ENCODE peak calls at places on chromosomes 16 and 17, in four cellular contexts. One of them, this sample, is unnamed.

GRCh38 chr17:30551666-30552339 is 74.6 kb downstream of the GOSR1 start:
- DNase-seq in T1000: no peak
- DNase-seq in hypothalamus: no peak
- DNase-seq in stimulated activated CD8-positive, alpha-beta memory T cell treated with anti-CD3 and anti-CD28 coated beads, Interleukin-4, amount 100 ng/mL, for 24 hours: no peak
- DNase-seq in this sample: no peak

GRCh38 chr16:85402910-85403692 is 210.0 kb upstream of the GSE1 start:
- DNase-seq in T1000: no peak
- DNase-seq in hypothalamus: no peak
- DNase-seq in stimulated activated CD8-positive, alpha-beta memory T cell treated with anti-CD3 and anti-CD28 coated beads, Interleukin-4, amount 100 ng/mL, for 24 hours: no peak
- DNase-seq in this sample: no peak

GRCh38 chr16:8859913-8860881 is 8.6 kb downstream of the CARHSP1 start:
- DNase-seq in T1000: no peak
- DNase-seq in hypothalamus: no peak
- DNase-seq in stimulated activated CD8-positive, alpha-beta memory T cell treated with anti-CD3 and anti-CD28 coated beads, Interleukin-4, amount 100 ng/mL, for 24 hours: no peak
- DNase-seq in this sample: no peak

GRCh38 chr17:13995856-13996635 is 73.3 kb upstream of the COX10 start:
- DNase-seq in T1000: no peak
- DNase-seq in hypothalamus: no peak
- DNase-seq in stimulated activated CD8-positive, alpha-beta memory T cell treated with anti-CD3 and anti-CD28 coated beads, Interleukin-4, amount 100 ng/mL, for 24 hours: no peak
- DNase-seq in this sample: no peak

GRCh38 chr16:2810651-2811050 is 6.4 kb upstream of the PRSS21 start:
- DNase-seq in T1000: no peak
- DNase-seq in hypothalamus: no peak
- DNase-seq in stimulated activated CD8-positive, alpha-beta memory T cell treated with anti-CD3 and anti-CD28 coated beads, Interleukin-4, amount 100 ng/mL, for 24 hours: no peak
- DNase-seq in this sample: no peak

GRCh38 chr17:66135896-66136295 is 56.0 kb downstream of the CEP112 start:
- DNase-seq in T1000: no peak
- DNase-seq in hypothalamus: no peak
- DNase-seq in stimulated activated CD8-positive, alpha-beta memory T cell treated with anti-CD3 and anti-CD28 coated beads, Interleukin-4, amount 100 ng/mL, for 24 hours: no peak
- DNase-seq in this sample: no peak

GRCh38 chr17:18011286-18011685 is 27.7 kb downstream of the ATPAF2 start:
- DNase-seq in T1000: no peak
- DNase-seq in hypothalamus: no peak
- DNase-seq in stimulated activated CD8-positive, alpha-beta memory T cell treated with anti-CD3 and anti-CD28 coated beads, Interleukin-4, amount 100 ng/mL, for 24 hours: no peak
- DNase-seq in this sample: no peak

GRCh38 chr16:88424536-88425230 is 28.4 kb upstream of the ZFPM1 start:
- DNase-seq in T1000: no peak
- DNase-seq in hypothalamus: peak
- DNase-seq in stimulated activated CD8-positive, alpha-beta memory T cell treated with anti-CD3 and anti-CD28 coated beads, Interleukin-4, amount 100 ng/mL, for 24 hours: no peak
- DNase-seq in this sample: no peak

GRCh38 chr16:4624827-4625616 is 396 bp downstream of the MGRN1 start:
- DNase-seq in T1000: peak
- DNase-seq in hypothalamus: peak
- DNase-seq in stimulated activated CD8-positive, alpha-beta memory T cell treated with anti-CD3 and anti-CD28 coated beads, Interleukin-4, amount 100 ng/mL, for 24 hours: peak
- DNase-seq in this sample: no peak

GRCh38 chr17:13107726-13108235 is 90.0 kb upstream of the ELAC2 start:
- DNase-seq in T1000: no peak
- DNase-seq in hypothalamus: no peak
- DNase-seq in stimulated activated CD8-positive, alpha-beta memory T cell treated with anti-CD3 and anti-CD28 coated beads, Interleukin-4, amount 100 ng/mL, for 24 hours: no peak
- DNase-seq in this sample: no peak

GRCh38 chr17:17935321-17936271 is 36.6 kb downstream of the TOM1L2 start:
- DNase-seq in T1000: peak
- DNase-seq in hypothalamus: no peak
- DNase-seq in stimulated activated CD8-positive, alpha-beta memory T cell treated with anti-CD3 and anti-CD28 coated beads, Interleukin-4, amount 100 ng/mL, for 24 hours: no peak
- DNase-seq in this sample: no peak

GRCh38 chr17:76431509-76431908 is 21.4 kb downstream of the UBE2O start:
- DNase-seq in T1000: no peak
- DNase-seq in hypothalamus: no peak
- DNase-seq in stimulated activated CD8-positive, alpha-beta memory T cell treated with anti-CD3 and anti-CD28 coated beads, Interleukin-4, amount 100 ng/mL, for 24 hours: no peak
- DNase-seq in this sample: no peak

GRCh38 chr16:2764718-2765117 is 12.3 kb downstream of the SRRM2 start:
- DNase-seq in T1000: no peak
- DNase-seq in hypothalamus: no peak
- DNase-seq in stimulated activated CD8-positive, alpha-beta memory T cell treated with anti-CD3 and anti-CD28 coated beads, Interleukin-4, amount 100 ng/mL, for 24 hours: no peak
- DNase-seq in this sample: no peak

GRCh38 chr17:68133370-68134045 is 98.0 kb downstream of the KPNA2 start:
- DNase-seq in T1000: no peak
- DNase-seq in hypothalamus: no peak
- DNase-seq in stimulated activated CD8-positive, alpha-beta memory T cell treated with anti-CD3 and anti-CD28 coated beads, Interleukin-4, amount 100 ng/mL, for 24 hours: no peak
- DNase-seq in this sample: no peak

GRCh38 chr16:87457724-87458423 is 35.0 kb downstream of the ZCCHC14 start:
- DNase-seq in T1000: peak
- DNase-seq in hypothalamus: no peak
- DNase-seq in stimulated activated CD8-positive, alpha-beta memory T cell treated with anti-CD3 and anti-CD28 coated beads, Interleukin-4, amount 100 ng/mL, for 24 hours: peak
- DNase-seq in this sample: peak

GRCh38 chr17:45092932-45093430 is 31.9 kb downstream of the NMT1 start:
- DNase-seq in T1000: peak
- DNase-seq in hypothalamus: peak
- DNase-seq in stimulated activated CD8-positive, alpha-beta memory T cell treated with anti-CD3 and anti-CD28 coated beads, Interleukin-4, amount 100 ng/mL, for 24 hours: no peak
- DNase-seq in this sample: peak

GRCh38 chr16:86087011-86087453 is 188.1 kb downstream of the IRF8 start:
- DNase-seq in T1000: no peak
- DNase-seq in hypothalamus: no peak
- DNase-seq in stimulated activated CD8-positive, alpha-beta memory T cell treated with anti-CD3 and anti-CD28 coated beads, Interleukin-4, amount 100 ng/mL, for 24 hours: no peak
- DNase-seq in this sample: no peak

GRCh38 chr16:56600398-56600999 is 7.9 kb upstream of the MT2A start:
- DNase-seq in T1000: no peak
- DNase-seq in hypothalamus: peak
- DNase-seq in stimulated activated CD8-positive, alpha-beta memory T cell treated with anti-CD3 and anti-CD28 coated beads, Interleukin-4, amount 100 ng/mL, for 24 hours: no peak
- DNase-seq in this sample: no peak

GRCh38 chr17:42843358-42843934 is 934 bp upstream of the AOC2 start:
- DNase-seq in T1000: peak
- DNase-seq in hypothalamus: peak
- DNase-seq in stimulated activated CD8-positive, alpha-beta memory T cell treated with anti-CD3 and anti-CD28 coated beads, Interleukin-4, amount 100 ng/mL, for 24 hours: no peak
- DNase-seq in this sample: no peak

GRCh38 chr16:67249178-67249759 is 490 bp downstream of the SLC9A5 start:
- DNase-seq in T1000: no peak
- DNase-seq in hypothalamus: no peak
- DNase-seq in stimulated activated CD8-positive, alpha-beta memory T cell treated with anti-CD3 and anti-CD28 coated beads, Interleukin-4, amount 100 ng/mL, for 24 hours: no peak
- DNase-seq in this sample: no peak

GRCh38 chr17:79504181-79504605 is 106.7 kb downstream of the RBFOX3 start:
- DNase-seq in T1000: no peak
- DNase-seq in hypothalamus: no peak
- DNase-seq in stimulated activated CD8-positive, alpha-beta memory T cell treated with anti-CD3 and anti-CD28 coated beads, Interleukin-4, amount 100 ng/mL, for 24 hours: no peak
- DNase-seq in this sample: no peak

GRCh38 chr17:39357488-39357887 is 43.9 kb downstream of the FBXL20 start:
- DNase-seq in T1000: no peak
- DNase-seq in hypothalamus: no peak
- DNase-seq in stimulated activated CD8-positive, alpha-beta memory T cell treated with anti-CD3 and anti-CD28 coated beads, Interleukin-4, amount 100 ng/mL, for 24 hours: no peak
- DNase-seq in this sample: no peak

GRCh38 chr17:34503804-34504203 is 75.6 kb upstream of the TMEM132E start:
- DNase-seq in T1000: no peak
- DNase-seq in hypothalamus: peak
- DNase-seq in stimulated activated CD8-positive, alpha-beta memory T cell treated with anti-CD3 and anti-CD28 coated beads, Interleukin-4, amount 100 ng/mL, for 24 hours: no peak
- DNase-seq in this sample: no peak

GRCh38 chr17:40663252-40663651 is 1.7 kb downstream of the KRT222 start:
- DNase-seq in T1000: no peak
- DNase-seq in hypothalamus: no peak
- DNase-seq in stimulated activated CD8-positive, alpha-beta memory T cell treated with anti-CD3 and anti-CD28 coated beads, Interleukin-4, amount 100 ng/mL, for 24 hours: no peak
- DNase-seq in this sample: no peak

GRCh38 chr17:81487487-81488275 is 24.9 kb downstream of the ACTG1 start:
- DNase-seq in T1000: peak
- DNase-seq in hypothalamus: peak
- DNase-seq in stimulated activated CD8-positive, alpha-beta memory T cell treated with anti-CD3 and anti-CD28 coated beads, Interleukin-4, amount 100 ng/mL, for 24 hours: peak
- DNase-seq in this sample: no peak

GRCh38 chr17:46836500-46836899 is 14.9 kb upstream of the WNT9B start:
- DNase-seq in T1000: no peak
- DNase-seq in hypothalamus: no peak
- DNase-seq in stimulated activated CD8-positive, alpha-beta memory T cell treated with anti-CD3 and anti-CD28 coated beads, Interleukin-4, amount 100 ng/mL, for 24 hours: no peak
- DNase-seq in this sample: no peak

GRCh38 chr17:73189417-73190099 is 3.3 kb upstream of the COG1 start:
- DNase-seq in T1000: no peak
- DNase-seq in hypothalamus: peak
- DNase-seq in stimulated activated CD8-positive, alpha-beta memory T cell treated with anti-CD3 and anti-CD28 coated beads, Interleukin-4, amount 100 ng/mL, for 24 hours: no peak
- DNase-seq in this sample: no peak

GRCh38 chr16:1431497-1432270 is 806 bp downstream of the PERCC1 start:
- DNase-seq in T1000: no peak
- DNase-seq in hypothalamus: no peak
- DNase-seq in stimulated activated CD8-positive, alpha-beta memory T cell treated with anti-CD3 and anti-CD28 coated beads, Interleukin-4, amount 100 ng/mL, for 24 hours: no peak
- DNase-seq in this sample: no peak

GRCh38 chr17:37661372-37662014 is 18.2 kb upstream of the DDX52 start:
- DNase-seq in T1000: no peak
- DNase-seq in hypothalamus: no peak
- DNase-seq in stimulated activated CD8-positive, alpha-beta memory T cell treated with anti-CD3 and anti-CD28 coated beads, Interleukin-4, amount 100 ng/mL, for 24 hours: no peak
- DNase-seq in this sample: no peak

GRCh38 chr16:57084257-57084770 is 8.1 kb upstream of the CPNE2 start:
- DNase-seq in T1000: peak
- DNase-seq in hypothalamus: peak
- DNase-seq in stimulated activated CD8-positive, alpha-beta memory T cell treated with anti-CD3 and anti-CD28 coated beads, Interleukin-4, amount 100 ng/mL, for 24 hours: peak
- DNase-seq in this sample: no peak